ENCODE peak calls at places on chromosome 3, in nine cellular contexts. One of them, this sample, is unnamed. For H3K9me3, the result is how much of the 10 kb centered on the place peaks cover.

GRCh38 chr3:55514962-55515361 is 27.9 kb upstream of the WNT5A start:
- DNase-seq in astrocyte: no peak
- DNase-seq in CD4-positive, alpha-beta T cell: no peak
- DNase-seq in stomach: no peak
- DNase-seq in PC-9: no peak
- DNase-seq in mucosa of descending colon: no peak
- DNase-seq in OCI-LY7: no peak
- DNase-seq in fibroblast of lung: no peak
- DNase-seq in cardiac muscle cell: no peak
- DNase-seq in this sample: no peak

GRCh38 chr3:43689766-43690399 is 855 bp upstream of the ABHD5 start:
- DNase-seq in astrocyte: no peak
- DNase-seq in fibroblast of lung: no peak
- DNase-seq in PC-9: no peak
- DNase-seq in stomach: no peak
- DNase-seq in mucosa of descending colon: no peak
- DNase-seq in OCI-LY7: no peak
- DNase-seq in CD4-positive, alpha-beta T cell: no peak
- DNase-seq in cardiac muscle cell: no peak
- DNase-seq in this sample: no peak

GRCh38 chr3:45994661-45995369 is 809 bp downstream of the FYCO1 start:
- DNase-seq in cardiac muscle cell: no peak
- DNase-seq in OCI-LY7: peak
- DNase-seq in PC-9: no peak
- DNase-seq in CD4-positive, alpha-beta T cell: peak
- DNase-seq in stomach: no peak
- DNase-seq in mucosa of descending colon: peak
- DNase-seq in astrocyte: no peak
- DNase-seq in fibroblast of lung: no peak
- DNase-seq in this sample: peak

GRCh38 chr3:71537211-71537611 is 46.3 kb downstream of the FOXP1 start:
- DNase-seq in OCI-LY7: no peak
- DNase-seq in stomach: no peak
- DNase-seq in cardiac muscle cell: no peak
- DNase-seq in CD4-positive, alpha-beta T cell: no peak
- DNase-seq in fibroblast of lung: peak
- DNase-seq in PC-9: peak
- DNase-seq in mucosa of descending colon: no peak
- DNase-seq in astrocyte: peak
- DNase-seq in this sample: no peak

GRCh38 chr3:38649500-38650247 is at the start of gene SCN5A:
- DNase-seq in cardiac muscle cell: peak
- DNase-seq in CD4-positive, alpha-beta T cell: no peak
- DNase-seq in OCI-LY7: no peak
- DNase-seq in PC-9: no peak
- DNase-seq in fibroblast of lung: peak
- DNase-seq in mucosa of descending colon: peak
- DNase-seq in astrocyte: no peak
- DNase-seq in stomach: peak
- DNase-seq in this sample: peak

GRCh38 chr3:151439652-151440125 is 21.2 kb downstream of the IGSF10 start:
- DNase-seq in cardiac muscle cell: peak
- DNase-seq in PC-9: peak
- DNase-seq in mucosa of descending colon: peak
- DNase-seq in astrocyte: peak
- DNase-seq in fibroblast of lung: peak
- DNase-seq in OCI-LY7: peak
- DNase-seq in CD4-positive, alpha-beta T cell: no peak
- DNase-seq in stomach: no peak
- DNase-seq in this sample: no peak

GRCh38 chr3:168455814-168456213 is 360.1 kb upstream of the GOLIM4 start:
- DNase-seq in PC-9: no peak
- DNase-seq in astrocyte: no peak
- DNase-seq in OCI-LY7: no peak
- DNase-seq in CD4-positive, alpha-beta T cell: no peak
- DNase-seq in cardiac muscle cell: no peak
- DNase-seq in fibroblast of lung: no peak
- DNase-seq in stomach: no peak
- DNase-seq in mucosa of descending colon: no peak
- DNase-seq in this sample: no peak

GRCh38 chr3:183491109-183491922 is 62.9 kb upstream of the MCF2L2 start:
- DNase-seq in PC-9: no peak
- DNase-seq in mucosa of descending colon: peak
- DNase-seq in astrocyte: no peak
- DNase-seq in stomach: no peak
- DNase-seq in OCI-LY7: no peak
- DNase-seq in fibroblast of lung: no peak
- DNase-seq in CD4-positive, alpha-beta T cell: no peak
- DNase-seq in cardiac muscle cell: no peak
- DNase-seq in this sample: no peak

GRCh38 chr3:78742041-78742440 is 1025.8 kb downstream of the ROBO1 start:
- DNase-seq in cardiac muscle cell: no peak
- DNase-seq in stomach: no peak
- DNase-seq in OCI-LY7: no peak
- DNase-seq in astrocyte: no peak
- DNase-seq in CD4-positive, alpha-beta T cell: no peak
- DNase-seq in PC-9: no peak
- DNase-seq in mucosa of descending colon: no peak
- DNase-seq in fibroblast of lung: no peak
- DNase-seq in this sample: no peak

DNA sequence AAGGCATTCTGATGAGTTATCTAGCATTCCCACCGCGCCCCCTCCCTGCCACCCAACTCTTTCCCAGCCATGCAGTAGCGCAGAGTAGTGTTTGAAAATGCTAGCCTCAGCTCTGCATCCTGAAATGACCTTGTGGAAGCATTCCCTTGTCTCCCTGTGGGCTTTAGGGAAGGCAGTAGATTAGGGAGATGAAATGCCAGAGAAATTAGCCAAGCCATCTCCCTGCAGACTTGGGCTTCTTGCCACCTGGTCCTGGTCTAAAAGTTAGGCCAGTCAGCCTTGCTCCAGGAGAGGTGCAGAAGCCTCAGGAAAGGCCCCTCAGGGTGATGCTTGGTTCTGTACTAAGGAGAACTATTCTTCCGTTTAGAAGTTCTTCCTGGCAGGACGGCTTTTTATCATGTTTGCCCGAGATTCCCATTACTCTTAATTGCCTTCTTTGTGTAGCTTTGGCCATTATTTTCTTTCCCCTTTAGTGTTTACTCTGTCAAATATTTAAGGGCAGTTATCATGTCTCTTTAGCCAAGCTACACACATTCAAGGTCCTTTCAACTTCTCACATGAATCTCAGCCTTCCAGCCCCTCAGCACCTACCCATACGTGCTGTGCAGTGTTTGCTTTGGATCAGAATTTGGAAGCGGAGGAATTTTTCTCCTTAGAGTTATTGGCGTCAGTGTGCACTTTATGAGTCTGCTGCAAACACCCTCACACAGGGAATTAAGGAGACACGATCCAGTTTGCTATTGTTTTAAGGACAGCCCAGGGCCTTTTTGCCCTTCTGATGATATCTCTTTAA is 231.4 kb downstream of the CACNA2D3 start:
- DNase-seq in cardiac muscle cell: no peak
- DNase-seq in OCI-LY7: no peak
- DNase-seq in stomach: no peak
- DNase-seq in fibroblast of lung: no peak
- DNase-seq in PC-9: no peak
- DNase-seq in CD4-positive, alpha-beta T cell: no peak
- DNase-seq in mucosa of descending colon: no peak
- DNase-seq in astrocyte: no peak
- DNase-seq in this sample: no peak
- H3K9me3 ChIP-seq in cardiac muscle cell: under half
- H3K9me3 ChIP-seq in OCI-LY7: under half
- H3K9me3 ChIP-seq in stomach: under half
- H3K9me3 ChIP-seq in fibroblast of lung: under half
- H3K9me3 ChIP-seq in PC-9: under half
- H3K9me3 ChIP-seq in CD4-positive, alpha-beta T cell: under half
- H3K9me3 ChIP-seq in mucosa of descending colon: under half
- H3K9me3 ChIP-seq in astrocyte: under half
- H3K9me3 ChIP-seq in this sample: under half

DNA sequence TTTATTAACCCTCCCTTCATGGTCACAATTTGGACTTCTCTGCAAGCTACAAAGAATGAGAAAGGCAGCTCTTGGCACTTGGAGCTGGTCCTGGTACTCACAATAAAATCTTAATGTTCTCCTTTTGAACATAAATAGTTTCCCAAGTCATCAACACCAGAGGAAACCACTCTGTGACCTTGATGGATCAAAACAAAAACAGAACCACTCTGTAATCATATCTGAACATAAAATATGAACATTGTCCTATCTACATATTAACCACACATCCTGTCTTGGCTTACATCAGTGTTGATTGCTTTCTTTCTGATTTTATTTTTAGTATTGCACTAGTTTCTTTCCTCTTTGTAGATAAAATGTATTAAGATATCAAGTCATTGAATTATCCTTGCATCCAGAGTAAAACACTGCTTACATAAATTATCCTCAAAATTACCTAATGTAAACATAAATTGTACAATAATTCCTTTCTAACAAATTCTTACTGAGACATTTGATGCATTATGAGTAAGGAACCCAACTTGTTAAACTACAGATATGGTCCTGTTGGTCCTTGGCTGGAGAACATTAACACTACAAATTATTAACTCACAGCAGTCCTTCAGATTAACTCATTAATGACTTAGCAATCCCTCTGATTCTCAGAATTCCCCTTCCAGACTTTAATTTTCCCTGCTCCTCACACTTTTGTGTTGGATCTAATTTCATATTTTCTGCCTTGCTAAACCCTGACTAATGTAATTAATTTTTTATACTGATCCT is 860.5 kb downstream of the DIPK2A start:
- DNase-seq in CD4-positive, alpha-beta T cell: no peak
- DNase-seq in cardiac muscle cell: no peak
- DNase-seq in OCI-LY7: no peak
- DNase-seq in mucosa of descending colon: no peak
- DNase-seq in astrocyte: no peak
- DNase-seq in PC-9: no peak
- DNase-seq in fibroblast of lung: no peak
- DNase-seq in stomach: no peak
- DNase-seq in this sample: no peak
- H3K9me3 ChIP-seq in CD4-positive, alpha-beta T cell: under half
- H3K9me3 ChIP-seq in cardiac muscle cell: under half
- H3K9me3 ChIP-seq in OCI-LY7: under half
- H3K9me3 ChIP-seq in mucosa of descending colon: under half
- H3K9me3 ChIP-seq in astrocyte: under half
- H3K9me3 ChIP-seq in PC-9: under half
- H3K9me3 ChIP-seq in fibroblast of lung: under half
- H3K9me3 ChIP-seq in stomach: under half
- H3K9me3 ChIP-seq in this sample: under half

GRCh38 chr3:76198086-76198485 is 412.7 kb upstream of the ZNF717 start:
- DNase-seq in fibroblast of lung: no peak
- DNase-seq in stomach: no peak
- DNase-seq in PC-9: no peak
- DNase-seq in astrocyte: no peak
- DNase-seq in OCI-LY7: no peak
- DNase-seq in cardiac muscle cell: no peak
- DNase-seq in CD4-positive, alpha-beta T cell: no peak
- DNase-seq in mucosa of descending colon: no peak
- DNase-seq in this sample: no peak

GRCh38 chr3:76203578-76203977 is 418.2 kb upstream of the ZNF717 start:
- DNase-seq in fibroblast of lung: no peak
- DNase-seq in stomach: no peak
- DNase-seq in astrocyte: no peak
- DNase-seq in PC-9: peak
- DNase-seq in cardiac muscle cell: no peak
- DNase-seq in mucosa of descending colon: no peak
- DNase-seq in CD4-positive, alpha-beta T cell: no peak
- DNase-seq in OCI-LY7: no peak
- DNase-seq in this sample: no peak

DNA sequence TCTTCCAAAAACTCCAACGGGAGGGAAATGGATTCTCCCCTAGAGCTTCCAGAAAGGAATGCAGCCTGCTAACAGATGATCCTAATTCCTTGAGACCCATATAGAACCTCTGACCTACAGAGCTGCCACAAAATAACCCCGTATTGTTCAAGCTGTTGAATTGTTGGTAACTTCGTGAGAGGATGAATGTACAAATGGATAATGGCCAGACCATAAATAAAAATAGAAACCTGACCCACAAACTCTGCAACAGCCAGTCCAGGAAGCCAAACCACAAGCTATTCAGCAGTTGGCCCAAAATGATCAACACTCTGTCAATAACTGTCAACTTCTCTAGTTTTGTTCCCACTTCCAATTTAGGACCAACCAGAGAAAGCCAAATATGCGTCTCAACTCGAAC is 414.0 kb upstream of the ZNF717 start:
- DNase-seq in cardiac muscle cell: no peak
- DNase-seq in stomach: no peak
- DNase-seq in PC-9: no peak
- DNase-seq in CD4-positive, alpha-beta T cell: no peak
- DNase-seq in OCI-LY7: no peak
- DNase-seq in mucosa of descending colon: no peak
- DNase-seq in astrocyte: peak
- DNase-seq in fibroblast of lung: peak
- DNase-seq in this sample: no peak
- H3K9me3 ChIP-seq in cardiac muscle cell: under half
- H3K9me3 ChIP-seq in stomach: under half
- H3K9me3 ChIP-seq in PC-9: under half
- H3K9me3 ChIP-seq in CD4-positive, alpha-beta T cell: under half
- H3K9me3 ChIP-seq in OCI-LY7: under half
- H3K9me3 ChIP-seq in mucosa of descending colon: under half
- H3K9me3 ChIP-seq in astrocyte: under half
- H3K9me3 ChIP-seq in fibroblast of lung: under half
- H3K9me3 ChIP-seq in this sample: under half

DNA sequence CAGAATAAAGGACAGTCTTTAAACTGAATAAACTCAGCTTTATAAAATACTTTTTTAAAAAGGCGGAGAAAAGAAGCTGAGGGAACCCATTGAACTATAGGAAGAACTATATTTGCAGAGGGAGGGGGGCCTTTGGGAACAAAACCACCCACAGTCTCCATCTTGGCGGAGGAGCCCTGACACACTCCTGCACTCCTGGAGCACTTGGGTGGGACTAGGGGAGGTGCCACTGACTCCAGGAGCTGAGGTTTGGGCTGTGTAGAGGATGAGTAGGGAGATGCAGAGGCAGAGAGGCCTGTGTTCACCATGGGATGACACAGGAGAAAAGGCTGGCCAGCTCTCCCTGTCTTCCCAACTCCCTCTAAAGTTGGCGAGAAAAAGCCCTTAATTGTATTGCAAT is 35.8 kb downstream of the IFT122 start:
- DNase-seq in stomach: no peak
- DNase-seq in astrocyte: no peak
- DNase-seq in CD4-positive, alpha-beta T cell: no peak
- DNase-seq in PC-9: no peak
- DNase-seq in mucosa of descending colon: no peak
- DNase-seq in cardiac muscle cell: no peak
- DNase-seq in OCI-LY7: no peak
- DNase-seq in fibroblast of lung: no peak
- DNase-seq in this sample: no peak
- H3K9me3 ChIP-seq in stomach: under half
- H3K9me3 ChIP-seq in astrocyte: under half
- H3K9me3 ChIP-seq in CD4-positive, alpha-beta T cell: under half
- H3K9me3 ChIP-seq in PC-9: under half
- H3K9me3 ChIP-seq in mucosa of descending colon: under half
- H3K9me3 ChIP-seq in cardiac muscle cell: under half
- H3K9me3 ChIP-seq in OCI-LY7: under half
- H3K9me3 ChIP-seq in fibroblast of lung: under half
- H3K9me3 ChIP-seq in this sample: under half

DNA sequence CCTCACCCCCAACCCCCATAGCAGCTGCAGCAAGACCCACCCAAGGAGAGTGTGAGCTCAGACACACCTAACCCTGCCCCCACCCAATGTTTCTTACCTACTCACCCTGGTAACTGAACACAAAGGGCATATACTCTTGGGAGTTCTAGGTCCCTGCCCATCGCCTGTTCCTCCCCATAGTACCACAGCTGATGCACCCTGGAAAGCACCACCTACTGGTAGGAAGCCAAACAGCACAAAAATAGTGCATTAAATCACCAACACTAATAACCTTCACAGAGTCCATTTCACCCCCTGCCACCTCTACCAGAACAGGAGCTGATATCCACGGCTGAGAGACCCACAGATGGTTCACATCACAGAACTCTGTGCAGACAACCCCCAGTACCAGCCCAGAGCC is 245.2 kb downstream of the EFHB start:
- DNase-seq in stomach: no peak
- DNase-seq in fibroblast of lung: no peak
- DNase-seq in cardiac muscle cell: no peak
- DNase-seq in mucosa of descending colon: no peak
- DNase-seq in astrocyte: no peak
- DNase-seq in CD4-positive, alpha-beta T cell: no peak
- DNase-seq in OCI-LY7: peak
- DNase-seq in PC-9: no peak
- DNase-seq in this sample: no peak
- H3K9me3 ChIP-seq in stomach: under half
- H3K9me3 ChIP-seq in fibroblast of lung: under half
- H3K9me3 ChIP-seq in cardiac muscle cell: under half
- H3K9me3 ChIP-seq in mucosa of descending colon: under half
- H3K9me3 ChIP-seq in astrocyte: under half
- H3K9me3 ChIP-seq in CD4-positive, alpha-beta T cell: under half
- H3K9me3 ChIP-seq in OCI-LY7: under half
- H3K9me3 ChIP-seq in PC-9: under half
- H3K9me3 ChIP-seq in this sample: under half